ENCODE peak calls at places on chromosomes 1 and 21, in six cellular contexts. F, U, H, I, B and Q are unnamed samples.

GRCh38 chr1:115592264-115592663 is 49.5 kb upstream of the VANGL1 start:
- DNase-seq in F (no peak), U (no peak), H (no peak), I (no peak), B (no peak), Q (no peak)

GRCh38 chr1:198465201-198466144 is 75.0 kb downstream of the ATP6V1G3 start:
- DNase-seq in F (no peak), U (no peak), H (peak; percentile 80), I (peak; percentile 80), B (no peak), Q (no peak)

GRCh38 chr1:74316302-74316701 is 81.1 kb downstream of the TNNI3K start:
- DNase-seq in F (no peak), U (no peak), H (no peak), I (no peak), B (no peak), Q (no peak)

GRCh38 chr1:174401075-174401474 is 46.7 kb upstream of the GPR52 start:
- DNase-seq in F (no peak), U (no peak), H (no peak), I (no peak), B (no peak), Q (no peak)

GRCh38 chr1:50080904-50081586 is 27.7 kb upstream of the ELAVL4 start:
- DNase-seq in F (no peak), U (no peak), H (no peak), I (no peak), B (no peak), Q (peak; percentile 49)

GRCh38 chr1:191882870-191883269 is 275.4 kb upstream of the RGS18 start:
- DNase-seq in F (no peak), U (no peak), H (no peak), I (no peak), B (no peak), Q (no peak)

GRCh38 chr1:247047702-247048101 is 30.9 kb downstream of the ZNF670 start:
- DNase-seq in F (no peak), U (no peak), H (no peak), I (no peak), B (no peak), Q (no peak)

GRCh38 chr1:20290624-20291597 is at the start of gene VWA5B1:
- DNase-seq in F (no peak), U (no peak), H (peak; percentile 29), I (peak; percentile 16), B (no peak), Q (no peak)

GRCh38 chr1:184027751-184028682 is 9.5 kb downstream of the COLGALT2 start:
- DNase-seq in F (no peak), U (no peak), H (peak; percentile 36), I (no peak), B (no peak), Q (no peak)

GRCh38 chr1:75129660-75130311 is 4.4 kb upstream of the LHX8 start:
- DNase-seq in F (no peak), U (no peak), H (no peak), I (no peak), B (no peak), Q (no peak)

GRCh38 chr1:66354311-66354922 is 179.5 kb upstream of the SGIP1 start:
- DNase-seq in F (no peak), U (no peak), H (peak; percentile 71), I (peak; percentile 75), B (no peak), Q (no peak)

GRCh38 chr1:226988337-226988672 is 48.2 kb downstream of the COQ8A start:
- DNase-seq in F (peak; percentile 83), U (no peak), H (no peak), I (no peak), B (peak; percentile 71), Q (peak; percentile 40)

GRCh38 chr1:29117381-29117780 is 6.3 kb downstream of the TMEM200B start:
- DNase-seq in F (no peak), U (no peak), H (no peak), I (no peak), B (no peak), Q (no peak)
- TF ChIP-seq CTCF in F (no peak), U (no peak), H (peak; percentile 17), I (peak; percentile 24), B (no peak), Q (no peak)

GRCh38 chr1:43440358-43440757 is 13.4 kb downstream of the HYI start:
- DNase-seq in F (peak; percentile 5), U (no peak), H (no peak), I (no peak), B (peak; percentile 13), Q (no peak)
- TF ChIP-seq CTCF in F (no peak), U (no peak), H (no peak), I (no peak), B (no peak), Q (no peak)

DNA sequence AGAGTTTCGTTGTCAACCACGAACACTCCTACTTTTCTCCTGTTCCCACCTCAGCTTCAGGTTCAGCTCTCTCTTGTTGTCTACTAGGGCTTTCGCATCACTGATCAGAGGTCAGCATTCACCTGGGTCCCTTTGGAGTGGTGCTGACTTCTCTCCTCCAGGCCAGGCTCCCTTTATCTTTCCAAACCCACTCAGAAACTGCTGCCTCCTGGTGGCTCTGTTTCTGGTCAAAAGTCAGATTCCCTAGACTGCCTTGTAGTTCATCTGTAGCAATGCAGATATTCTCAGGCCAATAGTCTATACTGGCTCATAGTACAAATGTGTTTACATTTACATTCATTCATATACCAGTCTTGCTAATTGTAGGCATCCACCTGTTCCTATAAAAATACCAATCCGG is 6.4 kb upstream of the ERI3 start:
- DNase-seq in F (no peak), U (no peak), H (peak; percentile 15), I (peak; percentile 22), B (no peak), Q (peak; percentile 13)
- TF ChIP-seq CTCF in F (no peak), U (no peak), H (peak; percentile 10), I (peak; percentile 31), B (no peak), Q (no peak)

GRCh38 chr21:39313457-39314154 is at the start of gene BRWD1:
- DNase-seq in F (peak; percentile 80), U (peak; percentile 88), H (peak; percentile 93), I (peak; percentile 84), B (peak; percentile 80), Q (peak; percentile 81)
- TF ChIP-seq CTCF in F (no peak), U (peak; percentile 50), H (no peak), I (no peak), B (no peak), Q (no peak)

GRCh38 chr1:34162852-34163766 is 1.9 kb downstream of the CSMD2 start:
- DNase-seq in F (peak; percentile 25), U (peak; percentile 48), H (peak; percentile 71), I (peak; percentile 53), B (peak; percentile 42), Q (peak; percentile 77)
- TF ChIP-seq CTCF in F (peak; percentile 36), U (peak; percentile 63), H (peak; percentile 48), I (peak; percentile 39), B (no peak), Q (no peak)

GRCh38 chr1:97071163-97071562 is 349.6 kb downstream of the PTBP2 start:
- DNase-seq in F (no peak), U (no peak), H (no peak), I (no peak), B (no peak), Q (no peak)

GRCh38 chr1:97077221-97077620 is 355.6 kb downstream of the PTBP2 start:
- DNase-seq in F (no peak), U (no peak), H (no peak), I (no peak), B (no peak), Q (no peak)

GRCh38 chr1:97073169-97073568 is 351.6 kb downstream of the PTBP2 start:
- DNase-seq in F (no peak), U (no peak), H (no peak), I (no peak), B (no peak), Q (no peak)

GRCh38 chr1:97074771-97075170 is 353.2 kb downstream of the PTBP2 start:
- DNase-seq in F (no peak), U (no peak), H (no peak), I (no peak), B (no peak), Q (no peak)

DNA sequence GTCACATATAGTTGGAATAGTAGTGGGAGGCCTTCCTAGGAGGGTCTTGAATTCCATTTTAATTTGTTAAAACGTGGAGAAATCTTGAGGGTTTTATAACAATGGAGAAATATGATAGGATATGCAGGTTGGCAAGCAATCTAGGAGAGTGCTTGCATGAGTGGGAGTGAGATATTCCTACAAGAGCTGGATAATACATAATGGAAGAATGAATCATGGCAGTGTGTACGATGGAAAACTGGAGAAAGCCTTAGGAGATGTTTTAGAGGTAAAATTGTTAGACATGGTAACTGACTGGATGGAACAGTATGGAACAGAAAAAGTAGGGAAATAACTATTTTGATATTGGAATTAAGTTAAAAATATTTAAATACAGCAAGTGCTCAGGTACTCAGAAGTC is 352.4 kb downstream of the PTBP2 start:
- DNase-seq in F (no peak), U (no peak), H (no peak), I (peak; percentile 66), B (no peak), Q (no peak)
- TF ChIP-seq CTCF in F (no peak), U (no peak), H (no peak), I (no peak), B (no peak), Q (no peak)

GRCh38 chr1:38614861-38615260 is 244.7 kb downstream of the RRAGC start:
- DNase-seq in F (no peak), U (peak; percentile 16), H (no peak), I (no peak), B (no peak), Q (no peak)
- TF ChIP-seq CTCF in F (no peak), U (no peak), H (no peak), I (no peak), B (no peak), Q (no peak)

GRCh38 chr1:10912441-10912840 is 100.0 kb upstream of the TARDBP start:
- DNase-seq in F (no peak), U (no peak), H (no peak), I (no peak), B (no peak), Q (no peak)

GRCh38 chr1:10910490-10911273 is 101.8 kb upstream of the TARDBP start:
- DNase-seq in F (no peak), U (no peak), H (peak; percentile 23), I (no peak), B (no peak), Q (no peak)

GRCh38 chr1:10908266-10908665 is 104.2 kb upstream of the TARDBP start:
- DNase-seq in F (no peak), U (no peak), H (no peak), I (no peak), B (no peak), Q (no peak)

GRCh38 chr1:10911274-10912166 is 100.9 kb upstream of the TARDBP start:
- DNase-seq in F (no peak), U (no peak), H (no peak), I (no peak), B (no peak), Q (no peak)

GRCh38 chr1:10909697-10910489 is 102.6 kb upstream of the TARDBP start:
- DNase-seq in F (peak; percentile 78), U (no peak), H (no peak), I (peak; percentile 13), B (peak; percentile 77), Q (peak; percentile 73)
- TF ChIP-seq CTCF in F (peak; percentile 33), U (peak; percentile 47), H (peak; percentile 50), I (peak; percentile 17), B (no peak), Q (peak; percentile 70)

GRCh38 chr1:147840909-147841308 is 61.7 kb upstream of the GJA8 start:
- DNase-seq in F (no peak), U (no peak), H (no peak), I (no peak), B (no peak), Q (no peak)
- TF ChIP-seq CTCF in F (no peak), U (no peak), H (peak; percentile 35), I (peak; percentile 31), B (no peak), Q (no peak)